ENCODE peak calls at places on chromosomes 12 and 14, in five cellular contexts. Z is fibroblast of lung, J is tibial nerve, S is heart right ventricle, F is astrocyte of the spinal cord. E is an unnamed sample.

GRCh38 chr12:46342562-46343033 is 30.0 kb downstream of the SLC38A2 start:
- DNase-seq in S (no peak), J (no peak), F (peak; percentile 50), Z (no peak), E (no peak)

GRCh38 chr12:47838286-47838931 is 18.7 kb upstream of the HDAC7 start:
- DNase-seq in J (no peak), F (peak; percentile 35), Z (no peak), S (no peak), E (peak; percentile 56)

GRCh38 chr12:83807906-83808305 is 1104.7 kb downstream of the SLC6A15 start:
- DNase-seq in Z (no peak), J (no peak), F (no peak), S (no peak), E (no peak)

GRCh38 chr12:116172224-116172849 is 105.2 kb downstream of the MED13L start:
- DNase-seq in F (no peak), Z (no peak), J (no peak), S (no peak), E (peak; percentile 46)

GRCh38 chr12:73240110-73240509 is 967.9 kb downstream of the TRHDE start:
- DNase-seq in S (no peak), J (no peak), Z (no peak), F (no peak), E (no peak)

GRCh38 chr12:60052483-60052882 is 456.7 kb downstream of the SLC16A7 start:
- DNase-seq in J (no peak), F (peak; percentile 13), S (no peak), Z (peak; percentile 19), E (no peak)

GRCh38 chr14:26841920-26842741 is 244.3 kb upstream of the NOVA1 start:
- DNase-seq in S (no peak), Z (peak; percentile 97), F (peak; percentile 96), J (peak; percentile 46), E (no peak)

GRCh38 chr12:68175566-68176033 is 16.1 kb upstream of the IFNG start:
- DNase-seq in S (no peak), J (no peak), Z (no peak), F (no peak), E (peak; percentile 59)

GRCh38 chr14:41663478-41663845 is 56.8 kb downstream of the LRFN5 start:
- DNase-seq in Z (peak; percentile 79), J (no peak), F (peak; percentile 19), S (no peak), E (no peak)

GRCh38 chr12:69688496-69689427 is 10.3 kb downstream of the BEST3 start:
- DNase-seq in S (peak; percentile 30), F (peak; percentile 96), Z (peak; percentile 98), J (no peak), E (no peak)

GRCh38 chr14:61320806-61321384 is 484 bp upstream of the PRKCH start:
- DNase-seq in S (no peak), Z (no peak), F (no peak), J (no peak), E (no peak)

GRCh38 chr12:110741795-110742717 is 635 bp downstream of the PPP1CC start:
- DNase-seq in S (no peak), J (no peak), Z (peak; percentile 44), F (peak; percentile 38), E (no peak)

DNA sequence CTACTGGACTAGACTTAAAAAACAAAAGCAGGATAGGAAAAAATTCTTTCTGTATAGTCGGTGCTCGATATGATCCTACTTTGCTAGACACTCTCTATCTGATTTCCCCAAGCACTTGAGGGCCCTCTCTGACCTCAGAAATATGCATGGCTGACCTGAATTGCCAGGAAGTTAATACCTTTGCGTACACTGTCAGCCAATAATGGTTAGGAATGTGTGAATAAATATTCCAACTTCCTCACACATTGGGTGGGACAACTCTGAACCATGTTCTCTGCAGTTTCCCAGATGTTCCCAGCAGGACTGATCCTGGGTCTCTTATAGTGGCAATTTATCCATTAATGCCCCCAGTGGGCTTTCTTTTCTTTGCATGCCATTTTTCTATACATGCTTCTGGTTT is 20.5 kb upstream of the RPL10L start:
- DNase-seq in Z (no peak), F (no peak), S (no peak), J (no peak), E (no peak)
- TF ChIP-seq CTCF in Z (no peak), F (no peak), S (no peak), J (no peak), E (no peak)

DNA sequence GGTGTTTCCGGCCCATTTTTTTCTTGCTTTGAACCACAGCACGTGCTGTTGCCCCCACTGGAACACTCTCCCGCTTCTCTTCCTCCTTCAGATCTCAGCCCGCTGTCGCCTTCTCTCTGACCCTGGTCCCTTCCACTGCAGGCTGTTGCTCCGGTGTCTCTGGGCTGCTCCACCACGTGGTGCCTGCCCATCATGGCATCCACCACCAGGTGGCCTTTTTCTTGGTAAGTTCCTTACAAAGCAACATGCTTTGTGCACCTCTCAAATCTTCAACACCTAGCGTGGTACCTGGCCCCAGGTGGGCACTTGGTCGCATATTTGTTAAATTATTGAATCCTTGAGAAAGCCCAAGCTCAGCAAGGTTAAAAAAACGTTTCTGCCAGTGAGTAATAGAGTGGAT is 19.1 kb downstream of the TUNAR start:
- DNase-seq in J (no peak), S (no peak), F (no peak), Z (no peak), E (no peak)
- TF ChIP-seq CTCF in J (no peak), S (no peak), F (no peak), Z (no peak), E (peak; percentile 11)

GRCh38 chr14:99606359-99606758 is 2.4 kb upstream of the CCDC85C start:
- DNase-seq in J (no peak), F (no peak), S (no peak), Z (no peak), E (no peak)

GRCh38 chr14:99612065-99612736 is 8.2 kb upstream of the CCDC85C start:
- DNase-seq in F (no peak), J (no peak), S (no peak), Z (no peak), E (no peak)

GRCh38 chr14:99608591-99608990 is 4.6 kb upstream of the CCDC85C start:
- DNase-seq in Z (no peak), J (no peak), S (no peak), F (no peak), E (no peak)

GRCh38 chr14:99611639-99612038 is 7.6 kb upstream of the CCDC85C start:
- DNase-seq in J (no peak), S (no peak), Z (no peak), F (no peak), E (no peak)

DNA sequence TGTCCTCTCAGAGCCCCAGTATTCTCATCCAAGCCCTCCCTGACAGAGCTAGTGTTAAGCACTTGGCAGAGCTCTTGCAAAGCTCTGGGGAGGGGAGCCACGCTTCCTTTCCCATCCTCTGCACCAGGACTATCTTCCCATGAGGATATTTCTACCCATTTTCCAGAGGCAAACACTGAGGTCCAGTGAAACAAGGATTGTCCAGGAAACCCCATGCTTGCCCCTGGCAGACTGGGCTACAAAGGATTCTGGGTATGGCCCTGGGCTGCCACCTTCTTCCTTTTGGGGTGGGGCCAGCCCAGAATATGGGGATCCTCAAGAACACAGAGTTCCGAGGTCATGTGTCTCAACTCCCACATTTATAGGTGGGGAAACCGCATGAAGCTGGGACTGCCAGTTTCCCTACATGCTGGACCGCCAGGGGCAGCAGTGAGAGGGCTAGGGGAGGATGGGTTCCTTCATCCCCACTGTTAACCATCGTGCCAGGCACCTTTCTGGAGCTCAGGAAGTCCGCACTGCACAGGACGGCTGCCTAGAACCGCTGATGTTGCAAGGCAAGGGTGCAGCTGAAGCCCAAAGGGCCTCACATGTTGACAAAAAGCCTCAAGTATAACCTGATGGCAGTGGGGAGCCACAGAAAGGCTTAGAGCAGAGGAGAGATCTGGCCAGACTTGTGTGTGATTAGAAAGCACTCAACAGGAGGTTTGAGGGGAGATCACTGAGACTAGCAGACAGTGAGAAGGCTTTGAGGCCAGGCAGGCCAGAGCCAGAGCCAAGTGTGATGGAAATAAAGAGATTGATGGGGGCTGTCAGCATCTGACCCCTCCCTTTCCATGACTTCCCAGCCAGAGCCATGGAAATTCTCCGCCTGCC is 5.5 kb upstream of the CCDC85C start:
- DNase-seq in J (no peak), F (no peak), Z (no peak), S (no peak), E (no peak)
- TF ChIP-seq CTCF in J (no peak), F (no peak), Z (peak; percentile 31), S (no peak), E (peak; percentile 32)

GRCh38 chr14:92556255-92556741 is 42.7 kb downstream of the RIN3 start:
- DNase-seq in Z (peak; percentile 25), J (no peak), F (no peak), S (no peak), E (no peak)

GRCh38 chr14:92552066-92552465 is 38.5 kb downstream of the RIN3 start:
- DNase-seq in J (no peak), S (no peak), F (no peak), Z (no peak), E (no peak)

GRCh38 chr14:92555440-92556111 is 42.0 kb downstream of the RIN3 start:
- DNase-seq in F (no peak), J (no peak), S (no peak), Z (no peak), E (no peak)

GRCh38 chr14:92551066-92551841 is 37.7 kb downstream of the RIN3 start:
- DNase-seq in F (no peak), S (no peak), Z (no peak), J (no peak), E (peak; percentile 60)

GRCh38 chr14:92553456-92553855 is 39.9 kb downstream of the RIN3 start:
- DNase-seq in Z (peak; percentile 78), F (peak; percentile 54), S (no peak), J (no peak), E (no peak)
- TF ChIP-seq CTCF in Z (no peak), F (peak; percentile 8), S (no peak), J (no peak), E (no peak)

E was measured in GM20000.